ENCODE peak calls at places on chromosomes 13 and 19, in four cellular contexts. One of them, this sample, is unnamed.

GRCh38 chr19:47228168-47228936 is 2.6 kb downstream of the BBC3 start:
- DNase-seq in K562: peak; percentile 27
- DNase-seq in sigmoid colon: peak; percentile 85
- DNase-seq in upper lobe of left lung: peak; percentile 71
- DNase-seq in this sample: peak; percentile 80

GRCh38 chr19:48915757-48916156 is 15.6 kb downstream of the NUCB1 start:
- DNase-seq in K562: no peak
- DNase-seq in sigmoid colon: no peak
- DNase-seq in upper lobe of left lung: peak; percentile 67
- DNase-seq in this sample: no peak

GRCh38 chr19:27966390-27966816 is 1246.5 kb downstream of the UQCRFS1 start:
- DNase-seq in K562: peak; percentile 8
- DNase-seq in sigmoid colon: no peak
- DNase-seq in upper lobe of left lung: no peak
- DNase-seq in this sample: no peak

GRCh38 chr19:49335784-49336481 is 727 bp downstream of the CD37 start:
- DNase-seq in K562: no peak
- DNase-seq in sigmoid colon: no peak
- DNase-seq in upper lobe of left lung: no peak
- DNase-seq in this sample: peak; percentile 15

GRCh38 chr13:73025212-73026012 is 33.4 kb upstream of the KLF5 start:
- DNase-seq in K562: no peak
- DNase-seq in sigmoid colon: no peak
- DNase-seq in upper lobe of left lung: no peak
- DNase-seq in this sample: no peak

GRCh38 chr13:84653915-84654534 is 771.8 kb upstream of the SLITRK1 start:
- DNase-seq in K562: no peak
- DNase-seq in sigmoid colon: no peak
- DNase-seq in upper lobe of left lung: no peak
- DNase-seq in this sample: no peak

GRCh38 chr13:37645181-37645580 is 46.6 kb upstream of the POSTN start:
- DNase-seq in K562: no peak
- DNase-seq in sigmoid colon: no peak
- DNase-seq in upper lobe of left lung: no peak
- DNase-seq in this sample: no peak

GRCh38 chr19:47275866-47276461 is 1.3 kb downstream of the INAFM1 start:
- DNase-seq in K562: no peak
- DNase-seq in sigmoid colon: peak; percentile 90
- DNase-seq in upper lobe of left lung: no peak
- DNase-seq in this sample: no peak

GRCh38 chr19:48986211-48986610 is 6.9 kb downstream of the GYS1 start:
- DNase-seq in K562: no peak
- DNase-seq in sigmoid colon: no peak
- DNase-seq in upper lobe of left lung: no peak
- DNase-seq in this sample: no peak

GRCh38 chr19:3575260-3575741 is 2.6 kb downstream of the HMG20B start:
- DNase-seq in K562: no peak
- DNase-seq in sigmoid colon: no peak
- DNase-seq in upper lobe of left lung: no peak
- DNase-seq in this sample: no peak

GRCh38 chr19:29379257-29379986 is 146.4 kb upstream of the VSTM2B start:
- DNase-seq in K562: no peak
- DNase-seq in sigmoid colon: no peak
- DNase-seq in upper lobe of left lung: peak; percentile 7
- DNase-seq in this sample: peak; percentile 31

GRCh38 chr19:12943437-12944044 is 2.1 kb upstream of the RAD23A start:
- DNase-seq in K562: peak; percentile 8
- DNase-seq in sigmoid colon: no peak
- DNase-seq in upper lobe of left lung: no peak
- DNase-seq in this sample: no peak
- TF ChIP-seq POLR2AphosphoS5 in K562: no peak
- TF ChIP-seq POLR2AphosphoS5 in sigmoid colon: no peak
- TF ChIP-seq POLR2AphosphoS5 in upper lobe of left lung: no peak
- TF ChIP-seq POLR2AphosphoS5 in this sample: no peak

GRCh38 chr19:11141937-11142527 is 13.6 kb downstream of the SPC24 start:
- DNase-seq in K562: no peak
- DNase-seq in sigmoid colon: no peak
- DNase-seq in upper lobe of left lung: no peak
- DNase-seq in this sample: no peak
- TF ChIP-seq CTCF in K562: no peak
- TF ChIP-seq CTCF in sigmoid colon: no peak
- TF ChIP-seq CTCF in upper lobe of left lung: no peak
- TF ChIP-seq CTCF in this sample: no peak

DNA sequence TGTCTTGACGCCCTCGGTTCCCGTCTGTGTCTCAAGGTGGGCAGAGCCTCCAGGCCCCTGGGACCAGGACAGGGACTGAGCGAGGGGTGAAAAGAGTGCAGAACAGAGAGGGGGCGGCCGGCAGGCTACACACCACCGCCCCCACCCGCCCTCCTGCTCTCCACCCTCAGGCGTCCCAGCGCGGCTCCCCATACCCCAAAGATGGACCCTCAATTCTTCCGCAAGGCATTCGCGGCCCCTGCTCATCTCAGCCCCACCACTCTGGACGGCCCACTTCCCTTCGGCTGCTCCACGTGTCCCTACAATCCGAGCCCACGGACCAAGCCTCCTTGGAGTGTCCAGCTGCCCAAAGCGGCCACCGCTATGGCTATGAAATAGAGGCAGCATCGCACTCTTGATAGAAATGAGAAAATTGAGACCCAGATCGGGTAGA is 1.8 kb downstream of the KLF16 start:
- DNase-seq in K562: no peak
- DNase-seq in sigmoid colon: no peak
- DNase-seq in upper lobe of left lung: no peak
- DNase-seq in this sample: no peak
- TF ChIP-seq POLR2AphosphoS5 in K562: no peak
- TF ChIP-seq POLR2AphosphoS5 in sigmoid colon: no peak
- TF ChIP-seq POLR2AphosphoS5 in upper lobe of left lung: no peak
- TF ChIP-seq POLR2AphosphoS5 in this sample: no peak

GRCh38 chr13:51770681-51771417 is 33.1 kb downstream of the DHRS12 start:
- DNase-seq in K562: no peak
- DNase-seq in sigmoid colon: no peak
- DNase-seq in upper lobe of left lung: no peak
- DNase-seq in this sample: no peak

GRCh38 chr13:51772781-51773180 is 31.2 kb downstream of the DHRS12 start:
- DNase-seq in K562: no peak
- DNase-seq in sigmoid colon: no peak
- DNase-seq in upper lobe of left lung: no peak
- DNase-seq in this sample: no peak

GRCh38 chr13:51770160-51770559 is 33.8 kb downstream of the DHRS12 start:
- DNase-seq in K562: no peak
- DNase-seq in sigmoid colon: no peak
- DNase-seq in upper lobe of left lung: no peak
- DNase-seq in this sample: no peak

GRCh38 chr13:51772105-51772455 is 31.9 kb downstream of the DHRS12 start:
- DNase-seq in K562: no peak
- DNase-seq in sigmoid colon: no peak
- DNase-seq in upper lobe of left lung: no peak
- DNase-seq in this sample: no peak

GRCh38 chr13:51771418-51772104 is 32.4 kb downstream of the DHRS12 start:
- DNase-seq in K562: no peak
- DNase-seq in sigmoid colon: no peak
- DNase-seq in upper lobe of left lung: no peak
- DNase-seq in this sample: no peak
- TF ChIP-seq CTCF in K562: peak; percentile 44
- TF ChIP-seq CTCF in sigmoid colon: no peak
- TF ChIP-seq CTCF in upper lobe of left lung: no peak
- TF ChIP-seq CTCF in this sample: no peak

DNA sequence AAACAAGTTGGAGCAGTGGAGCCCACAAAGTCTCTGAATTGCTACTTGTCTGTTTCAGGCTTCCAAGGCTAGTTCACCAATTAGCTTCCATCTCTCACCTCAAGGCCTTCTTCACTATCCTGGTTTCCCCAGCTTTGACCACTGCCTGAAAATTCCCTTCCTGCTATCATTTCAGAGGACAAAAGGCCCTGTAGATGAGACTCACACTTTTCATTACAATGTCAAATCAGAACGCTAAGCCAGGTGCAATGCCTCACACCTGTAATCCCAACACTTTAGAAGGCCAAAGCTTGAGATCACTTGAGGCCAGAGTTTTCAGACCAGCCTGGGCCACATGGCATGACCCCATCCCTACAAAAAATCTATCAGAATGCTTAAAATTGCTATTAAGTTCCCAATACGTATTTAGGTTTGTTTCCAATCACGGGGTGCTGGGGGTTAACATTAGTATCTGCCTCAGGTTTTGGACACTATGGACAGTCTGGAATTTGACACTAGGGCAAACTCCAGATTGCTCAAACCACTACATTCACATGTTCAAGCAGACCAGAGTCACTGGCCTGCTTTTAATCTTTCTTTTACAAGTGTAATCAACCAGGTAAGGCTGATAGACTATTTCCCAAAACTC is 5.5 kb downstream of the TPT1 start:
- DNase-seq in K562: no peak
- DNase-seq in sigmoid colon: no peak
- DNase-seq in upper lobe of left lung: no peak
- DNase-seq in this sample: no peak
- TF ChIP-seq POLR2AphosphoS5 in K562: peak; percentile 18
- TF ChIP-seq POLR2AphosphoS5 in sigmoid colon: no peak
- TF ChIP-seq POLR2AphosphoS5 in upper lobe of left lung: no peak
- TF ChIP-seq POLR2AphosphoS5 in this sample: no peak

DNA sequence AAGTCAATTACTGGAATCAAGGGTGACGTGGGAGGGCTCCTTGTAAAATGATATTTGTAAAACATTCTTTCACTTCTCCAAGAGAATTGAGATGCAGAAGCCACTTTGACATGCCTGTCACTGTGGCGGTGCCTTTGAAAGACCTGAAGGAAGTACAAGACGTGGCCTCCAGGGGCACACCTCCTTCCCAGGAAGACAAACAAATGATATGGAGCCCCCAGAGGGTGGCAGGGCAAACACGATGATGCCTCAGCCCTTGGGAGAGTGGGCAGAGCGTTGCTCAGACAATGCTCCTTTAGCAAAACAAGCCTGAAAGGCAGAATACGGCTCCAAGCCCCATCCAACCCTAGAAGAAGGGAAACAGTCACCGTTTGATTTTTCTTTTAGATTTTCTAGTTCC is 9.3 kb upstream of the ATP12A start:
- DNase-seq in K562: peak; percentile 18
- DNase-seq in sigmoid colon: no peak
- DNase-seq in upper lobe of left lung: no peak
- DNase-seq in this sample: no peak
- TF ChIP-seq CTCF in K562: peak; percentile 45
- TF ChIP-seq CTCF in sigmoid colon: no peak
- TF ChIP-seq CTCF in upper lobe of left lung: no peak
- TF ChIP-seq CTCF in this sample: no peak